ENCODE peak calls at places on chromosomes 3 and 15, in five cellular contexts. B, Z, I, O and D are unnamed samples.

GRCh38 chr3:41037651-41038334 is 161.5 kb upstream of the CTNNB1 start:
- DNase-seq in B (no peak), Z (no peak), I (no peak), O (no peak), D (no peak)

GRCh38 chr3:178352300-178353021 is 183.8 kb upstream of the KCNMB2 start:
- DNase-seq in B (no peak), Z (no peak), I (no peak), O (peak; percentile 67), D (no peak)

GRCh38 chr3:143294183-143294582 is 174.6 kb downstream of the CHST2 start:
- DNase-seq in B (no peak), Z (no peak), I (no peak), O (no peak), D (no peak)

GRCh38 chr15:33298631-33299030 is 12.1 kb upstream of the RYR3 start:
- DNase-seq in B (no peak), Z (no peak), I (no peak), O (no peak), D (no peak)

GRCh38 chr3:11161666-11162065 is 7.4 kb downstream of the HRH1 start:
- DNase-seq in B (no peak), Z (peak; percentile 43), I (no peak), O (no peak), D (no peak)

GRCh38 chr15:30023798-30024295 is 58.9 kb upstream of the GOLGA8J start:
- DNase-seq in B (no peak), Z (no peak), I (no peak), O (no peak), D (no peak)

GRCh38 chr3:50738252-50738598 is 63.5 kb downstream of the DOCK3 start:
- DNase-seq in B (no peak), Z (no peak), I (no peak), O (no peak), D (no peak)

GRCh38 chr3:197309528-197310361 is 11.3 kb upstream of the DLG1 start:
- DNase-seq in B (no peak), Z (no peak), I (no peak), O (peak; percentile 92), D (no peak)

GRCh38 chr3:61772439-61772838 is 211.1 kb downstream of the PTPRG start:
- DNase-seq in B (no peak), Z (no peak), I (no peak), O (no peak), D (no peak)

GRCh38 chr3:104316118-104316517 is 1050.6 kb upstream of the ALCAM start:
- DNase-seq in B (no peak), Z (no peak), I (no peak), O (no peak), D (no peak)

GRCh38 chr15:25954398-25954797 is 91.3 kb upstream of the ATP10A start:
- DNase-seq in B (no peak), Z (no peak), I (no peak), O (no peak), D (no peak)

GRCh38 chr3:147945968-147946519 is 536.9 kb downstream of the ZIC1 start:
- DNase-seq in B (no peak), Z (peak; percentile 42), I (no peak), O (peak; percentile 80), D (no peak)

GRCh38 chr15:64586974-64587373 is 126.6 kb downstream of the ZNF609 start:
- DNase-seq in B (no peak), Z (no peak), I (no peak), O (no peak), D (no peak)

GRCh38 chr3:45180051-45180450 is 33.9 kb upstream of the CDCP1 start:
- DNase-seq in B (no peak), Z (no peak), I (no peak), O (no peak), D (no peak)

GRCh38 chr3:32457971-32458471 is 44.6 kb downstream of the CMTM6 start:
- DNase-seq in B (no peak), Z (no peak), I (no peak), O (no peak), D (no peak)

GRCh38 chr15:62706361-62706760 is 336.2 kb upstream of the TPM1 start:
- DNase-seq in B (no peak), Z (no peak), I (no peak), O (no peak), D (no peak)

GRCh38 chr15:47764666-47765065 is 47.4 kb downstream of the SEMA6D start:
- DNase-seq in B (no peak), Z (no peak), I (no peak), O (no peak), D (no peak)

GRCh38 chr3:144039661-144040060 is 68.0 kb downstream of the DIPK2A start:
- DNase-seq in B (no peak), Z (no peak), I (no peak), O (no peak), D (no peak)

GRCh38 chr3:167032267-167032876 is 347.7 kb downstream of the ZBBX start:
- DNase-seq in B (peak; percentile 13), Z (no peak), I (no peak), O (no peak), D (no peak)

GRCh38 chr3:56773588-56774330 is 28.0 kb downstream of the ARHGEF3 start:
- DNase-seq in B (no peak), Z (no peak), I (no peak), O (no peak), D (no peak)

GRCh38 chr3:89049119-89049518 is 58.3 kb upstream of the EPHA3 start:
- DNase-seq in B (no peak), Z (peak; percentile 73), I (no peak), O (no peak), D (no peak)

GRCh38 chr3:197541756-197542539 is 13.8 kb downstream of the BDH1 start:
- DNase-seq in B (peak; percentile 41), Z (peak; percentile 90), I (peak; percentile 46), O (no peak), D (no peak)

GRCh38 chr3:164890061-164890460 is 188.2 kb downstream of the SI start:
- DNase-seq in B (no peak), Z (no peak), I (no peak), O (no peak), D (no peak)

GRCh38 chr15:81312790-81313543 is 11.0 kb downstream of the STARD5 start:
- DNase-seq in B (no peak), Z (no peak), I (peak; percentile 82), O (peak; percentile 89), D (no peak)

GRCh38 chr15:81313686-81314085 is 10.3 kb downstream of the STARD5 start:
- DNase-seq in B (no peak), Z (no peak), I (no peak), O (no peak), D (no peak)

GRCh38 chr15:81309647-81310460 is 14.1 kb downstream of the STARD5 start:
- DNase-seq in B (no peak), Z (no peak), I (no peak), O (no peak), D (no peak)

GRCh38 chr15:81310480-81310879 is 13.5 kb downstream of the STARD5 start:
- DNase-seq in B (no peak), Z (no peak), I (no peak), O (no peak), D (no peak)

GRCh38 chr15:81311834-81312459 is 12.0 kb downstream of the STARD5 start:
- DNase-seq in B (no peak), Z (no peak), I (no peak), O (no peak), D (no peak)
- TF ChIP-seq CTCF in B (no peak), Z (no peak), I (no peak), O (no peak), D (no peak)

GRCh38 chr3:69323941-69324340 is 61.9 kb downstream of the FRMD4B start:
- DNase-seq in B (no peak), Z (no peak), I (no peak), O (no peak), D (no peak)

GRCh38 chr3:69322110-69322509 is 63.8 kb downstream of the FRMD4B start:
- DNase-seq in B (no peak), Z (no peak), I (no peak), O (no peak), D (no peak)

GRCh38 chr3:69326821-69327433 is 59.0 kb downstream of the FRMD4B start:
- DNase-seq in B (no peak), Z (no peak), I (no peak), O (no peak), D (no peak)

GRCh38 chr3:69325151-69325550 is 60.7 kb downstream of the FRMD4B start:
- DNase-seq in B (no peak), Z (no peak), I (no peak), O (no peak), D (no peak)

GRCh38 chr3:69324362-69325025 is 61.4 kb downstream of the FRMD4B start:
- DNase-seq in B (peak; percentile 17), Z (no peak), I (no peak), O (no peak), D (no peak)
- TF ChIP-seq CTCF in B (no peak), Z (peak; percentile 77), I (no peak), O (peak; percentile 15), D (peak; percentile 43)

GRCh38 chr15:96360581-96361308 is 30.2 kb downstream of the NR2F2 start:
- DNase-seq in B (no peak), Z (peak; percentile 76), I (no peak), O (no peak), D (no peak)
- TF ChIP-seq CTCF in B (no peak), Z (no peak), I (no peak), O (no peak), D (no peak)

GRCh38 chr3:153669527-153669926 is 451.7 kb upstream of the ARHGEF26 start:
- DNase-seq in B (no peak), Z (no peak), I (no peak), O (no peak), D (no peak)
- TF ChIP-seq CTCF in B (no peak), Z (peak; percentile 55), I (no peak), O (no peak), D (no peak)

GRCh38 chr3:165919284-165919683 is 82.1 kb upstream of the BCHE start:
- DNase-seq in B (no peak), Z (no peak), I (no peak), O (no peak), D (no peak)
- TF ChIP-seq CTCF in B (no peak), Z (no peak), I (no peak), O (no peak), D (no peak)

DNA sequence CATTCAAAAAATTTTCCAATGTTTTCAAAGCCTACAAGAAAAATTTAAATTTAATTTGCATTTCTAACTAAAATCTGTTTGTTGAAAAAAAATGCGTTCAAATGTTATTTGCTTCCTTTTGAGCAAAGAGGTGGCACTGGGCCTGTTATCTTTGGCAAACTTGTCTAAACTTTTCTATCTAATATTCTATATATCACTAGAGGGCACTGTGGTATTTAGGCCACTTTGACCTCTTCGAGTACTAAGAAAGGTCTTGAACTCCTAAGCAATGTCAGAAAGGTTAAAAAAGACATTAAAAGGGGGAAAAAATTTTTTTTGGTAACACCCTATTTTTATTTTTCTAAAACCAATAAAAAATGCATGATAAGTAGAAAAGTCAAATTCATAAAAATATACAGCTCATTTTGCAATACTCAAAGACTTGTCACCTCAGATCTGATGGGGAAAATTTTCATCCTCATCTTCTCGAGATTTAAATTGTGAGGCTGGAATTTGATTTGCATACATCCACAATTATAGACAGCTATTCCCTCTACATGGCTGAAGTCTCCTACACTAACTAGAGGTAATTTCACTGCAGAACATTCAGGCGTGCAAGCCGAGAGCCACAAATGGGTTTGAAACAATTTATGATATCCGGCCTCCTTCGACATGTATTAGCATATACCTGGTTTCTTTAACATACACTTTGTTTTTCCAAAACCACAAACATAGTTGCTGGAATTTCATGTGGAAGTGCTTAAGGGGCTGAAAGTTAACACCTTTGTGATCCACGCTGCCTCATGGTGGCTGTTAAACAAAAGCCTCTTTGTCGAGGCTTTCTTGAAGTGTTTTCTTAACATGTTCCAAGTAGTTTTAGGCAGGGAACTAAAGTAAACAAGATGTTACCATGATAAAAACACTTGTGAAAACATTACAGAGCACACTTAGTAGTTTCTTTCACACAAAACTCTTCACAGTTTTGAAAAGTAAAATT is 576.4 kb downstream of the FOXP1 start:
- DNase-seq in B (no peak), Z (no peak), I (no peak), O (no peak), D (no peak)
- TF ChIP-seq CTCF in B (peak; percentile 30), Z (peak; percentile 67), I (no peak), O (peak; percentile 38), D (peak; percentile 56)